ENCODE peak calls at places on chromosomes 16 and 17, in five cellular contexts. K is tibial artery, D is breast epithelium, S is uterus, E is brain microvascular endothelial cell. I is an unnamed sample.

GRCh38 chr16:74743668-74744299 is 30.8 kb downstream of the FA2H start:
- DNase-seq in K (no peak), D (no peak), S (no peak), E (peak), I (no peak)

GRCh38 chr17:69695646-69696045 is 281.1 kb downstream of the MAP2K6 start:
- DNase-seq in K (no peak), D (no peak), S (no peak), E (no peak), I (no peak)

GRCh38 chr16:50354082-50354481 is 14.7 kb downstream of the BRD7 start:
- DNase-seq in K (no peak), D (no peak), S (no peak), E (no peak), I (no peak)

GRCh38 chr17:50893183-50893993 is 27.2 kb upstream of the TOB1 start:
- DNase-seq in K (no peak), D (no peak), S (peak), E (no peak), I (peak)

GRCh38 chr16:79639576-79640311 is 39.2 kb upstream of the MAF start:
- DNase-seq in K (no peak), D (no peak), S (no peak), E (no peak), I (no peak)

GRCh38 chr17:45311762-45312476 is 4.9 kb downstream of the MAP3K14 start:
- DNase-seq in K (no peak), D (no peak), S (no peak), E (peak), I (no peak)

GRCh38 chr16:77905356-77905920 is 116.9 kb upstream of the CLEC3A start:
- DNase-seq in K (no peak), D (no peak), S (no peak), E (no peak), I (no peak)

GRCh38 chr16:47132310-47132709 is 11.4 kb downstream of the NETO2 start:
- DNase-seq in K (no peak), D (no peak), S (no peak), E (no peak), I (no peak)

GRCh38 chr16:68244481-68244902 is 681 bp upstream of the PLA2G15 start:
- DNase-seq in K (no peak), D (no peak), S (no peak), E (no peak), I (no peak)

GRCh38 chr17:4074831-4075495 is 67.9 kb downstream of the ZZEF1 start:
- DNase-seq in K (no peak), D (no peak), S (no peak), E (no peak), I (no peak)

GRCh38 chr17:73644145-73645049 is at the start of gene SDK2:
- DNase-seq in K (no peak), D (no peak), S (no peak), E (no peak), I (no peak)

GRCh38 chr17:66675991-66676371 is 158.9 kb upstream of the CACNG5 start:
- DNase-seq in K (no peak), D (no peak), S (peak), E (no peak), I (peak)

GRCh38 chr17:70059076-70059475 is 15.9 kb upstream of the KCNJ16 start:
- DNase-seq in K (no peak), D (no peak), S (no peak), E (no peak), I (no peak)

GRCh38 chr17:76530826-76531500 is 6.5 kb downstream of the CYGB start:
- DNase-seq in K (no peak), D (no peak), S (no peak), E (no peak), I (no peak)

GRCh38 chr16:89786474-89787364 is 29.7 kb downstream of the FANCA start:
- DNase-seq in K (no peak), D (no peak), S (no peak), E (no peak), I (no peak)

GRCh38 chr17:75877752-75878173 is 618 bp downstream of the TRIM47 start:
- DNase-seq in K (peak), D (peak), S (peak), E (peak), I (peak)

GRCh38 chr16:7016986-7017385 is 315.7 kb upstream of the RBFOX1 start:
- DNase-seq in K (no peak), D (no peak), S (no peak), E (no peak), I (no peak)

GRCh38 chr16:30186782-30187555 is 3.6 kb downstream of the CORO1A start:
- DNase-seq in K (peak), D (no peak), S (peak), E (peak), I (no peak)

GRCh38 chr17:27321372-27321771 is 27.5 kb downstream of the WSB1 start:
- DNase-seq in K (no peak), D (no peak), S (no peak), E (no peak), I (no peak)

GRCh38 chr16:73319747-73320146 is 271.8 kb upstream of the ZFHX3 start:
- DNase-seq in K (no peak), D (no peak), S (no peak), E (no peak), I (no peak)

GRCh38 chr16:12062343-12063003 is 85.9 kb downstream of the SNX29 start:
- DNase-seq in K (peak), D (no peak), S (peak), E (peak), I (no peak)

GRCh38 chr17:50094243-50094752 is 853 bp upstream of the PDK2 start:
- DNase-seq in K (peak), D (peak), S (peak), E (peak), I (peak)

GRCh38 chr16:58032710-58033293 is 7.2 kb downstream of the MMP15 start:
- DNase-seq in K (no peak), D (no peak), S (no peak), E (no peak), I (peak)

GRCh38 chr16:58028541-58029070 is 3.1 kb downstream of the MMP15 start:
- DNase-seq in K (no peak), D (no peak), S (no peak), E (no peak), I (no peak)

GRCh38 chr16:58030136-58030840 is 4.7 kb downstream of the MMP15 start:
- DNase-seq in K (no peak), D (no peak), S (no peak), E (no peak), I (no peak)

GRCh38 chr16:58029410-58029809 is 3.9 kb downstream of the MMP15 start:
- DNase-seq in K (no peak), D (no peak), S (no peak), E (no peak), I (no peak)

DNA sequence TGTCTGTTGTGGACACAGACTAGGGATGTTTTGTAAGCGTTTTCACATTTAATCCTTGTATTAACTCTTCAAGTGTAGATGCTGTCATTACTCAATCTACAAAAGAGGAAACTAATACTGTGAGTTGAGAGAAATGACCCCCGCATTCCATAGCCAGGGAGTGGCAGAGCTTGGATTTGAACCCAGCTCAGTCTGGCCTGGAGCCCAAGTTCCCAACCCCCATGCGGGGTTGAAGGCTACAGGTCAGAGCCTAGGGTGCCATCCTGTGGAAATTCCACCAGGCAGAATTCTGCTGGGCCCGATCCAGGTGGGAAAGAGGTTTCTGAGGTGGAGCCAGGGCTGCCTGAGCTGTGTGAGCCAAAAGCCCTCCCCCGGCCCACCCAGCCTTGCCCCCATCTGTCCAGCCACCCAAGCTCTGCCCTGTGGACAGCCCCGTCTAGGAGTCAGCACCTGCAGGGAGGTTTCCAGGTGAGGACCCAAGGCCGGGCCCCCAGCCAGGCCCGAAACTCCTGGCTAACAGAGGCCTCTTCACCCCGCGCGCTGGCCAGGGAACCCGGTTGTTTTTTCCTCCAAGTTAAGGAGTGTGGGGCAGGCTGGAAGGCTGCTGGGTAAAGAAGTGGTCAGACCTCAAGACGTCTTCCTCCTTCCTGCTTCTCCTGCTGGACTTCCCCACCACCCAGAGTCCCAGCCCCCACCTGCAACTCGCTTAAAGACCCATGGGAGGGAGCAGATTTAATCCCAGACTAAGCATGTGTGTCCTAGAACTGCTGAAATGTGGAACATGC is 5.7 kb downstream of the MMP15 start:
- DNase-seq in K (no peak), D (no peak), S (no peak), E (no peak), I (no peak)
- H3K27ac ChIP-seq in K (no peak), D (peak), S (no peak), E (no peak), I (no peak)

GRCh38 chr17:81403671-81404534 is 8.6 kb downstream of the BAHCC1 start:
- DNase-seq in K (peak), D (no peak), S (peak), E (no peak), I (no peak)

GRCh38 chr17:81403040-81403467 is 7.8 kb downstream of the BAHCC1 start:
- DNase-seq in K (no peak), D (no peak), S (no peak), E (no peak), I (no peak)

GRCh38 chr17:81401727-81402529 is 6.7 kb downstream of the BAHCC1 start:
- DNase-seq in K (no peak), D (no peak), S (no peak), E (no peak), I (no peak)

GRCh38 chr17:81400939-81401726 is 5.9 kb downstream of the BAHCC1 start:
- DNase-seq in K (no peak), D (no peak), S (no peak), E (no peak), I (no peak)

DNA sequence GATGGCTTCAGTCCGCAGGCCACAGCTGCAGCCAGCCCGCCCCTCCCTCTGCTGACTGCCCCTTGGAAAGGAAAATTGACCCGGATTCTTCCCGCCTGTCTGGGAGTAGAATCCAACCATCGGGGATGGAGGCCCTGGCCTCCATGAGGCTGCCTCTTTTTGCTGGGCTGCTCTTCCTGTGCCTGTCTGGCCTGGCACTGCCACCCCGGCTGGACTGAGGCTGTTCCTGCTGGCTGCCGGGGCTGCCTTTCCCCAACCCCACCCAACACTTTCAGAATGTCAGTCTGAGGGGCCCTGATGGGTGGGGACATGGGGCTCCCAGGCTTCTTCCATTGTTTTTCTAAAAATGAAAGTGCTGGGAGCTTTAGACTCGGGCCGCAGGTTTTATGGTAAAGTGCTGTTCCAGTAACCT is 7.3 kb downstream of the BAHCC1 start:
- DNase-seq in K (no peak), D (no peak), S (no peak), E (no peak), I (no peak)
- H3K27ac ChIP-seq in K (peak), D (peak), S (peak), E (peak), I (no peak)

GRCh38 chr17:43645450-43645764 is 16.3 kb downstream of the MEOX1 start:
- DNase-seq in K (no peak), D (no peak), S (no peak), E (no peak), I (no peak)
- H3K27ac ChIP-seq in K (peak), D (peak), S (peak), E (no peak), I (no peak)

GRCh38 chr17:28912938-28913333 is 10.1 kb upstream of the DHRS13 start:
- DNase-seq in K (no peak), D (no peak), S (no peak), E (no peak), I (no peak)
- H3K27ac ChIP-seq in K (no peak), D (peak), S (no peak), E (no peak), I (no peak)

GRCh38 chr17:2851615-2852014 is 55.4 kb downstream of the RAP1GAP2 start:
- DNase-seq in K (no peak), D (no peak), S (no peak), E (no peak), I (no peak)

GRCh38 chr17:2844386-2844785 is 48.1 kb downstream of the RAP1GAP2 start:
- DNase-seq in K (no peak), D (no peak), S (no peak), E (no peak), I (no peak)

GRCh38 chr17:2849327-2849670 is 53.1 kb downstream of the RAP1GAP2 start:
- DNase-seq in K (no peak), D (no peak), S (no peak), E (no peak), I (no peak)

GRCh38 chr17:2850991-2851390 is 54.8 kb downstream of the RAP1GAP2 start:
- DNase-seq in K (no peak), D (no peak), S (no peak), E (no peak), I (no peak)

GRCh38 chr17:2847601-2848255 is 51.5 kb downstream of the RAP1GAP2 start:
- DNase-seq in K (no peak), D (no peak), S (no peak), E (no peak), I (no peak)
- H3K27ac ChIP-seq in K (no peak), D (no peak), S (no peak), E (no peak), I (no peak)

DNA sequence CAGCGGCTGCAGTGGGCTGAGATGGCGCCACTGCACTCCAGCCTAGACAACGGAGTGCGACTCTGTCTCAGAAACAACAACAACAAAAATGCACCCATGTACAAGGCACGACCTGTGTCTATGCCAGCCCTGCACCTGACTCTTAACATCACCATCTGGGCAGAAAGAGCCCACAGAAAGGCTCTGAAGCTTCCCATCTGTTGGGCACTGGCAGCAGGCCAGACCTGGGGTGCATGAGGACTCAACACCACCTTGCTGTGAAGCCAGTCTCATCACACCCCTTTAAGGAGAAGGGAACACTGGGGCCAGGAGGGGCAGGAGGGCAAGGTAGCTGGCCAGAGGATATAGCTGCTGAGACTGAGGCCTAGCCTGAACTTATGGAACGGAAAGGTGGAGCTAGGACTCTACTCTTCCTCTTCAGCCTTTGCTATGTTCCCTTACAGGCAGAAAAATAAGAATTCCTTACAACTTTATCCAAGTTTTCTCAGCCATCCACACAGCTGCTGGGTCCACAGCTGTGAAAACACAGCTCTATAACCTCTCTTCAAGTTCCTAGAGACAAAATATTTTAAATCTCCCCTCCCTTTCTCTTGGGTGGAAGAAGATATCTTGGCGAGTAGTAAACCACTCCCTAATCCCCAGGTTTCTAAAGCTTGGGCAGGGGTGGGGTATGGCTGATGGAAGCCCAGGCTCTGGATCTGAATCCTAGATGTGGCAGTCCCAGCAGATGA is 2.8 kb downstream of the ELOB start:
- DNase-seq in K (no peak), D (no peak), S (no peak), E (no peak), I (no peak)
- H3K27ac ChIP-seq in K (no peak), D (no peak), S (no peak), E (no peak), I (no peak)